ENCODE peak calls at places on chromosomes 11 and 22, in eight cellular contexts. D is small intestine, R is mammary epithelial cell, T is GM06990, U is right lobe of liver, Z is IMR-90, V is prostate gland, I is colonic mucosa. Q is an unnamed sample. For H3K36me3, the result is how much of the 10 kb centered on the place peaks cover.

GRCh38 chr11:16280256-16280682 is 76.1 kb downstream of the SOX6 start:
- DNase-seq in V (no peak), D (peak), R (peak), I (peak), Z (no peak), U (no peak), T (no peak), Q (no peak)

GRCh38 chr11:72962084-72962483 is 147.9 kb downstream of the ATG16L2 start:
- DNase-seq in R (no peak), U (no peak), I (no peak), T (no peak), V (no peak), Z (peak), D (no peak), Q (no peak)

GRCh38 chr11:120590472-120590871 is 78.9 kb downstream of the GRIK4 start:
- DNase-seq in U (no peak), V (no peak), I (no peak), R (no peak), T (no peak), D (no peak), Z (peak), Q (no peak)

GRCh38 chr11:2582958-2583604 is 116.7 kb downstream of the KCNQ1OT1 start:
- DNase-seq in I (no peak), V (no peak), R (no peak), T (no peak), D (no peak), U (peak), Z (no peak), Q (no peak)

GRCh38 chr11:10382518-10382917 is 72.5 kb upstream of the AMPD3 start:
- DNase-seq in V (no peak), Z (no peak), T (no peak), U (no peak), D (peak), I (no peak), R (no peak), Q (no peak)

GRCh38 chr11:105553015-105553414 is 56.9 kb upstream of the GRIA4 start:
- DNase-seq in Z (peak), U (no peak), I (no peak), V (no peak), R (no peak), T (no peak), D (no peak), Q (no peak)

GRCh38 chr11:15815246-15816209 is 540.8 kb downstream of the SOX6 start:
- DNase-seq in T (no peak), D (peak), R (peak), V (no peak), U (no peak), Z (no peak), I (peak), Q (no peak)

GRCh38 chr11:587978-588380 is 11.7 kb downstream of the PHRF1 start:
- DNase-seq in I (no peak), T (no peak), V (no peak), D (peak), Z (peak), U (peak), R (no peak), Q (peak)

GRCh38 chr11:2768471-2769408 is 68.9 kb upstream of the KCNQ1OT1 start:
- DNase-seq in T (no peak), I (peak), D (no peak), R (peak), Z (peak), U (peak), V (peak), Q (peak)

GRCh38 chr22:19394274-19395050 is 37.1 kb downstream of the HIRA start:
- DNase-seq in D (no peak), I (no peak), T (no peak), R (no peak), U (peak), Z (no peak), V (no peak), Q (no peak)

GRCh38 chr22:20953668-20954500 is 13.2 kb upstream of the AIFM3 start:
- DNase-seq in R (peak), V (peak), T (no peak), Z (peak), U (peak), D (no peak), I (no peak), Q (no peak)

GRCh38 chr11:106246495-106246894 is 169.0 kb downstream of the AASDHPPT start:
- DNase-seq in D (no peak), U (no peak), R (no peak), V (no peak), I (no peak), T (no peak), Z (no peak), Q (no peak)

GRCh38 chr22:23305321-23305910 is 125.1 kb downstream of the BCR start:
- DNase-seq in Z (peak), V (no peak), I (no peak), U (peak), R (no peak), T (no peak), D (no peak), Q (no peak)

GRCh38 chr11:10818594-10818993 is 9.9 kb upstream of the EIF4G2 start:
- DNase-seq in Z (peak), T (no peak), V (no peak), I (no peak), U (no peak), D (no peak), R (peak), Q (no peak)

GRCh38 chr11:76723142-76723541 is 52.6 kb upstream of the LRRC32 start:
- DNase-seq in I (no peak), D (no peak), U (no peak), Z (no peak), R (no peak), T (no peak), V (no peak), Q (no peak)

GRCh38 chr11:98772799-98773198 is 247.9 kb upstream of the CNTN5 start:
- DNase-seq in V (no peak), T (no peak), Z (no peak), I (no peak), R (no peak), U (no peak), D (no peak), Q (no peak)

GRCh38 chr11:19117760-19118097 is 761 bp downstream of the ZDHHC13 start:
- DNase-seq in I (no peak), U (no peak), T (no peak), D (no peak), R (no peak), Z (peak), V (no peak), Q (no peak)

GRCh38 chr11:111417766-111418435 is 38.8 kb upstream of the POU2AF1 start:
- DNase-seq in R (peak), Z (peak), T (peak), D (peak), U (no peak), I (peak), V (peak), Q (peak)

GRCh38 chr22:50087646-50088045 is 2.2 kb upstream of the MOV10L1 start:
- DNase-seq in T (no peak), I (no peak), R (no peak), Z (no peak), U (no peak), D (no peak), V (no peak), Q (no peak)

GRCh38 chr11:202490-202889 is 4.7 kb downstream of the BET1L start:
- DNase-seq in Z (no peak), U (no peak), I (no peak), R (no peak), D (no peak), T (no peak), V (no peak), Q (no peak)

GRCh38 chr22:35516723-35517122 is 23.9 kb upstream of the RASD2 start:
- DNase-seq in R (no peak), D (no peak), T (no peak), Z (no peak), I (no peak), U (no peak), V (no peak), Q (no peak)

GRCh38 chr11:111792314-111792713 is 26.1 kb upstream of the PPP2R1B start:
- DNase-seq in T (no peak), U (no peak), V (no peak), D (no peak), R (no peak), I (no peak), Z (no peak), Q (no peak)

GRCh38 chr22:37077802-37078448 is 26.4 kb downstream of the KCTD17 start:
- DNase-seq in R (peak), D (peak), T (peak), I (peak), V (peak), U (peak), Z (peak), Q (no peak)

GRCh38 chr11:120632579-120632978 is 121.0 kb downstream of the GRIK4 start:
- DNase-seq in T (no peak), I (no peak), U (no peak), V (no peak), R (no peak), Z (no peak), D (no peak), Q (no peak)

GRCh38 chr11:2990617-2991476 is 1.3 kb downstream of the NAP1L4 start:
- DNase-seq in T (no peak), V (no peak), U (no peak), Z (no peak), R (peak), D (peak), I (peak), Q (no peak)

GRCh38 chr22:30041475-30041874 is 38.8 kb upstream of the HORMAD2 start:
- DNase-seq in I (no peak), Z (no peak), T (no peak), R (no peak), U (peak), D (no peak), V (no peak), Q (no peak)
- H3K36me3 ChIP-seq in I (under half), Z (under half), T (under half), R (under half), U (under half), D (under half), V (under half), Q (under half)

GRCh38 chr11:130237282-130238006 is 77.3 kb downstream of the ZBTB44 start:
- DNase-seq in Z (peak), I (no peak), V (no peak), U (no peak), D (no peak), R (no peak), T (no peak), Q (no peak)
- H3K36me3 ChIP-seq in Z (under half), I (under half), V (under half), U (under half), D (under half), R (under half), T (under half), Q (under half)

DNA sequence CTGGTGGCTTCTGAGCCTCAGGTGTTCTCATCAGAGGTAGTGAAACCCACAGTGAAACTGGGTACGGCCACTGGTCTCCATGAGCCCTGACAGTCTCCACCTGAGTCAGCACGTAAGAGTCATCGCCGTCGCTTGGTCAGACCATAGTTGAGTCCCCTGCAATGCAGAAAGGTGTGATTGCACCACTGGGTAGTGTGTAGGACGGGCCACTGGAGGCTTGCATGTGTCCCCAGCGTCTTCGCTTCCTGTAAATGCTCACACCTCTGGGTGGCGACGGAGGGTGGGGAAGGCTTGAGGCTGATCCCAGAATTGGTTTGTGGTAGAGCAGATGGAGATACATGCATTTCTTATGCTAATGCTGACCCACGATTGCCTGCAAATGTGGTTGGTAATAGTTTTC is 26.4 kb downstream of the CTTN start:
- DNase-seq in D (no peak), I (no peak), T (peak), R (no peak), U (no peak), Z (no peak), V (no peak), Q (no peak)
- H3K36me3 ChIP-seq in D (under half), I (under half), T (under half), R (under half), U (under half), Z (half or more), V (under half), Q (under half)

DNA sequence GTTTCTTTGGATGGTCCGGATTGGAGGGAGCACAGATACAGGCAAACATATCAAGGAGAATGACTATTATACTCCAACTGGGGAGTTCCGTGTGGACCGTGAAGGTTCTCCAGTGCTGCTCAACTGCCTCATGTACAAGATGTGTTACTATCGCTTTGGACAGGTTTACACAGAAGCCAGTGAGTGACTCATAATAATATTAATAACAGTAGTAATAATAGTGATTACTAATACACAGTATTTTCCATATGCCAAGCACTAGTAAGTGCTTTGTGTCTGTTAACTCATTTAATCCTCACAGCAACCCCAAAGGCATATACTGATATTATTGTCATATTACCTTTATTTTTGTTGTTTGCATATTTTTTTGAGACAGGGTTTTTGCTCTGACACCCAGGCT is 6.6 kb upstream of the CHEK1 start:
- DNase-seq in T (no peak), Z (no peak), U (no peak), R (no peak), V (no peak), D (no peak), I (no peak), Q (no peak)
- H3K36me3 ChIP-seq in T (under half), Z (under half), U (under half), R (half or more), V (under half), D (under half), I (under half), Q (under half)

DNA sequence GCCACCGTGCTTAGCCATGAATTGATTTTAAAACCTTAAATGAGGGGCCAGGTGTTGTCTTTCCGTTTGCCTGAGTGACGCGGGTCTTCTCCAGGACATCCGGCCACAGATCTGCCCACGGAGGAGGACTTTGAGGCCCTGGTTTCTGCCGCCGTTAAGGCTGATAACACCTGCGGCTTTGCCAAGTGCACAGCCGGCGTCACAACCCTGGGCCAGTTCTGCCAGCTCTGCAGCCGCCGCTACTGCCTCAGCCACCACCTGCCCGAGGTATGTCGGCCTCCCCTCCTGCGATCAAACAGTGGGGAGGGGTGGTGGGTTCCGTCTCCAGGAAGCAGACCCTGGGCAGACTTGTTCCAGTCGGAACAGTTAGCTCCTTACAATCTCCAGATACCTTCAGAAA is 34.4 kb downstream of the IGHMBP2 start:
- DNase-seq in V (no peak), T (no peak), Z (no peak), D (no peak), I (no peak), U (no peak), R (no peak), Q (no peak)
- H3K36me3 ChIP-seq in V (under half), T (under half), Z (half or more), D (under half), I (under half), U (under half), R (under half), Q (under half)

GRCh38 chr11:82733444-82734119 is at the start of gene FAM181B:
- DNase-seq in Z (no peak), D (peak), V (no peak), I (peak), R (peak), U (no peak), T (peak), Q (peak)

GRCh38 chr11:82731691-82732277 is 1.9 kb downstream of the FAM181B start:
- DNase-seq in U (no peak), D (no peak), V (no peak), I (no peak), Z (no peak), T (no peak), R (no peak), Q (no peak)

GRCh38 chr11:82734120-82734479 is 436 bp upstream of the FAM181B start:
- DNase-seq in T (no peak), D (no peak), Z (no peak), U (no peak), V (no peak), I (no peak), R (no peak), Q (no peak)

GRCh38 chr11:82732734-82733443 is 775 bp downstream of the FAM181B start:
- DNase-seq in V (no peak), U (no peak), Z (no peak), T (peak), I (no peak), D (peak), R (no peak), Q (no peak)

DNA sequence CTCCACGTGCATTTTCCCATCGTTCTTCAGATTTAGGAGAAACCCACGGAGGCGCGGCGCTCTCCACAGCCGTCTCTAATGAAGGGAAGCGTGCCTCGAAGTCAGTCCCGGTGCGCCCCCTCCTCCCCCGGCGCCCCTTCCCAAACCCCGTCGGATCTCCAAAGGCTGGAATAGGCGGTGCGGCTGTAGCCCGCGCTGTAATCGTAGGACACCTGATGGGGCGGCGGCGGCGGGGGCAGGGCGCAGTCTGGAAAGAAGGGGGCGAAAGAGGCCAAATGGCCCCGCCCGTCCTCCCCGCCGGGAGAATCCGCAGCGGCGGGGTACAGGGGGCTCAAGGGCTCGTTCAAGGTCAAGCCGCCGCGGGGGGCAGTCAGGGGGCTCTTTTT is 1.3 kb downstream of the FAM181B start:
- DNase-seq in D (no peak), U (no peak), R (no peak), I (no peak), V (no peak), T (no peak), Z (no peak), Q (no peak)
- H3K36me3 ChIP-seq in D (under half), U (under half), R (under half), I (under half), V (under half), T (under half), Z (under half), Q (under half)

GRCh38 chr11:64219354-64219684 is 6.7 kb downstream of the TRPT1 start:
- DNase-seq in T (no peak), R (no peak), V (no peak), U (peak), I (no peak), Z (no peak), D (no peak), Q (no peak)

GRCh38 chr11:64220271-64220670 is 5.7 kb downstream of the TRPT1 start:
- DNase-seq in Z (no peak), D (no peak), T (no peak), I (no peak), R (no peak), U (no peak), V (no peak), Q (no peak)

GRCh38 chr11:64216879-64217278 is 9.1 kb downstream of the TRPT1 start:
- DNase-seq in V (no peak), T (no peak), U (no peak), I (no peak), D (no peak), Z (no peak), R (no peak), Q (no peak)

GRCh38 chr11:64219755-64220154 is 6.2 kb downstream of the TRPT1 start:
- DNase-seq in R (no peak), D (no peak), V (no peak), I (no peak), Z (no peak), U (no peak), T (no peak), Q (no peak)

DNA sequence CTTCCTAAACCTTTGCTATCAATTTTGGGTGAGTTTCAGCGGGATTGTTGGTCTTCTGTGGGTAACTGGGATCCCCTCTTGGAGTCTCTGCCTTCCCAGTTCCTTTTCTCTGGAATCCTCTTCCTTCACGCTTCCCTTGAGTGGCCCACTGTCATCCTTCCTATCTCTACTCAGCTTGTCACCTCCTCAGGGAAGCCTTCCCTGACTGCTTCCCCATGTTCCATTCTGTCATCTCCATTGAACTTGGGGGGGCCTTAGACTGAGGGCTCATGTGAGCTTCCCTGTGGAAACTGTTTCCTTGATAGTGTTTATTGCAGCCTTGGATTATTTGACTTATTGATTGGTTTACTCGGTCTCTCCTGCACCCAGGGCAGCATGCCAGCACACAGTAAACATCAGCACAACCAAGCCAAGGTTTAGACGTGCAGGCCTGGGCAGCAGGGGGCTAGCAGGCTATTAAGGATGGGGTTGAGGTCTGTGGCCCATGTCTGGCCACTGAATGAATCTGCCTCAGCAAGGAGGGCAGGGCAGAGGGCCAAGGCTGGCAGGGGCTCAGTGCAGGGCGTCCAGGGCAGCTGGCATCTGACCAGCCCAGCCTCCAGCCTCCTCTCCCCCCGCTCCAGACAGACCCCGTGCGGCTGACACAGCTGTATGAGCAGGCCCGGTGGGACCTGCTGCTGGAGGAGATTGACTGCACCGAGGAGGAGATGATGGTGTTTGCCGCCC is 7.2 kb downstream of the TRPT1 start:
- DNase-seq in V (no peak), R (no peak), Z (no peak), D (peak), I (no peak), T (no peak), U (peak), Q (no peak)
- H3K36me3 ChIP-seq in V (under half), R (under half), Z (under half), D (under half), I (under half), T (under half), U (under half), Q (under half)

Q was measured in kidney epithelial cell.